ENCODE peak calls at places on chromosomes 5 and 9, in nine cellular contexts. W is mucosa of descending colon, M is K562, Y is heart left ventricle, J is OCI-LY7, P is A549, F is SJSA1, Z is DND-41, U is ovary. Q is an unnamed sample.

GRCh38 chr5:68746220-68747076 is 347.4 kb upstream of the SLC30A5 start:
- DNase-seq in W (no peak), M (no peak), Y (no peak), J (no peak), P (no peak), F (no peak), Z (no peak), U (no peak), Q (no peak)

GRCh38 chr5:60668715-60669304 is 31.2 kb downstream of the DEPDC1B start:
- DNase-seq in W (no peak), M (no peak), Y (no peak), J (peak; percentile 58), P (peak; percentile 43), F (peak; percentile 12), Z (no peak), U (no peak), Q (no peak)

GRCh38 chr9:112502177-112502946 is 15.7 kb downstream of the KIAA1958 start:
- DNase-seq in W (no peak), M (no peak), Y (no peak), J (no peak), P (no peak), F (no peak), Z (no peak), U (no peak), Q (no peak)

GRCh38 chr5:73564018-73564417 is 1.4 kb downstream of the ANKRA2 start:
- DNase-seq in W (no peak), M (no peak), Y (no peak), J (peak; percentile 4), P (no peak), F (no peak), Z (no peak), U (no peak), Q (no peak)

GRCh38 chr5:80953587-80953986 is 6.6 kb upstream of the RASGRF2 start:
- DNase-seq in W (no peak), M (no peak), Y (no peak), J (no peak), P (no peak), F (no peak), Z (no peak), U (no peak), Q (no peak)

GRCh38 chr5:146013761-146014160 is 77.4 kb downstream of the SH3RF2 start:
- DNase-seq in W (no peak), M (no peak), Y (no peak), J (no peak), P (no peak), F (no peak), Z (no peak), U (no peak), Q (no peak)

GRCh38 chr9:95778957-95779356 is 96.5 kb upstream of the ERCC6L2 start:
- DNase-seq in W (no peak), M (no peak), Y (peak; percentile 73), J (no peak), P (no peak), F (no peak), Z (no peak), U (no peak), Q (no peak)

GRCh38 chr5:142789206-142789605 is 19.0 kb downstream of the ARHGAP26 start:
- DNase-seq in W (no peak), M (no peak), Y (no peak), J (no peak), P (no peak), F (no peak), Z (no peak), U (no peak), Q (no peak)

GRCh38 chr5:116507941-116508655 is 66.5 kb downstream of the SEMA6A start:
- DNase-seq in W (no peak), M (no peak), Y (no peak), J (no peak), P (no peak), F (no peak), Z (no peak), U (no peak), Q (no peak)

GRCh38 chr5:95838552-95838951 is 16.0 kb upstream of the GLRX start:
- DNase-seq in W (no peak), M (no peak), Y (no peak), J (no peak), P (no peak), F (no peak), Z (no peak), U (no peak), Q (no peak)
- H3K4me1 ChIP-seq in W (peaks cover 24% of the 10 kb centered on the region), M (peaks cover 5% of the 10 kb centered on the region), Y (peaks cover 25% of the 10 kb centered on the region), J (peaks cover 30% of the 10 kb centered on the region), P (peaks cover 55% of the 10 kb centered on the region), F (peaks cover 33% of the 10 kb centered on the region), Z (peaks cover 41% of the 10 kb centered on the region), U (no peaks in the 10 kb centered on the region), Q (no peaks in the 10 kb centered on the region)

DNA sequence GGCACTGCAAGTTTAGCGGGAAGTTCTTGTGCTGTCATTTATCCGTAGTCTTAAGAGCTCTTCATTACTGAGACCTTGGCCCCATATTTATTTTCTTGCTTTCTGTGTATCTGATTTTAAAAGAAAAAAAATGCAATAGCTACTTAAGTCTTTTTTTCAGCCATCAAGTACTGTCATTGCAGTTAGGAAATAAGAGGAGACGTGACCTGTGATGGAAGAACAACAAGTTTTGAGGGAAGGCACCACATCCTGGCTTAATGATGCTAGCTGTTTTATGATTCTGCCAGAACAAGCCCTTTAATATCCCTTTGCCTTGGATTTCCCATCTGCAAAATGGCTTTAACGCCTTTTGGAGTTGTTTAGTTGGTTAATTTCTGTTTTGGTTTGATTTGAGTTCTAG is 3.8 kb downstream of the RGMB start:
- DNase-seq in W (no peak), M (no peak), Y (no peak), J (no peak), P (no peak), F (no peak), Z (no peak), U (no peak), Q (no peak)
- H3K4me1 ChIP-seq in W (peaks cover 27% of the 10 kb centered on the region), M (peaks cover 16% of the 10 kb centered on the region), Y (peaks cover 26% of the 10 kb centered on the region), J (peaks cover 21% of the 10 kb centered on the region), P (peaks cover 16% of the 10 kb centered on the region), F (peaks cover 28% of the 10 kb centered on the region), Z (no peaks in the 10 kb centered on the region), U (peaks cover 9% of the 10 kb centered on the region), Q (no peaks in the 10 kb centered on the region)

GRCh38 chr5:154480847-154481246 is 2.8 kb upstream of the HAND1 start:
- DNase-seq in W (no peak), M (no peak), Y (no peak), J (no peak), P (no peak), F (no peak), Z (no peak), U (no peak), Q (no peak)
- H3K4me1 ChIP-seq in W (peaks cover 25% of the 10 kb centered on the region), M (peaks cover 25% of the 10 kb centered on the region), Y (peaks cover 36% of the 10 kb centered on the region), J (no peaks in the 10 kb centered on the region), P (peaks cover 11% of the 10 kb centered on the region), F (peaks cover 21% of the 10 kb centered on the region), Z (no peaks in the 10 kb centered on the region), U (peaks cover 8% of the 10 kb centered on the region), Q (peaks cover 11% of the 10 kb centered on the region)

DNA sequence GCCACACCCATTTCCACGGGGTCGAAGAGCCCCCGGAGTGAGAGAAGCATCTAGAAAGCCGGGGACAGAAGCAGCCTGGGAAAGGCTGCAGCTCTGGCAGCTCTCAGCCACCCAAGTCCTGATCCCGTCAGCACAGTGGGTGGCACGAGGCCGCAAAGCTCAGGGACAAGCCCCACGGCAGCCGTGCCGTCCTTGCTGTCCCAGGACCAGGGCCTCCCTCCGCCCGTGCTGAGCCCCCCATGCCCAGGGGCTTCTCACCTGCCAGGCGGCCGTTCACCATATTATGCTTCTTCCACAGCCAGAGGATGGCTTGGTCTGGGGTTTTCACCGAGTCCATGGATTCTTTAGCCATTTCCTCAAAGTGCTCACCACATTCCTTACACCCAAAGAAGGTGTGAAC is 6.1 kb upstream of the LHX3 start:
- DNase-seq in W (no peak), M (no peak), Y (no peak), J (no peak), P (no peak), F (no peak), Z (no peak), U (no peak), Q (no peak)
- H3K4me1 ChIP-seq in W (no peaks in the 10 kb centered on the region), M (peaks cover 49% of the 10 kb centered on the region), Y (no peaks in the 10 kb centered on the region), J (peaks cover 19% of the 10 kb centered on the region), P (no peaks in the 10 kb centered on the region), F (no peaks in the 10 kb centered on the region), Z (no peaks in the 10 kb centered on the region), U (no peaks in the 10 kb centered on the region), Q (no peaks in the 10 kb centered on the region)

GRCh38 chr5:95923918-95924559 is 37.6 kb downstream of the ELL2 start:
- DNase-seq in W (no peak), M (no peak), Y (no peak), J (peak; percentile 3), P (no peak), F (no peak), Z (no peak), U (no peak), Q (no peak)

GRCh38 chr5:95925345-95925744 is 36.3 kb downstream of the ELL2 start:
- DNase-seq in W (no peak), M (no peak), Y (no peak), J (no peak), P (no peak), F (no peak), Z (no peak), U (no peak), Q (no peak)

GRCh38 chr5:95922798-95923197 is 38.9 kb downstream of the ELL2 start:
- DNase-seq in W (no peak), M (no peak), Y (no peak), J (no peak), P (no peak), F (no peak), Z (no peak), U (no peak), Q (no peak)

GRCh38 chr5:95925939-95926338 is 35.7 kb downstream of the ELL2 start:
- DNase-seq in W (no peak), M (no peak), Y (no peak), J (no peak), P (no peak), F (no peak), Z (no peak), U (no peak), Q (no peak)

DNA sequence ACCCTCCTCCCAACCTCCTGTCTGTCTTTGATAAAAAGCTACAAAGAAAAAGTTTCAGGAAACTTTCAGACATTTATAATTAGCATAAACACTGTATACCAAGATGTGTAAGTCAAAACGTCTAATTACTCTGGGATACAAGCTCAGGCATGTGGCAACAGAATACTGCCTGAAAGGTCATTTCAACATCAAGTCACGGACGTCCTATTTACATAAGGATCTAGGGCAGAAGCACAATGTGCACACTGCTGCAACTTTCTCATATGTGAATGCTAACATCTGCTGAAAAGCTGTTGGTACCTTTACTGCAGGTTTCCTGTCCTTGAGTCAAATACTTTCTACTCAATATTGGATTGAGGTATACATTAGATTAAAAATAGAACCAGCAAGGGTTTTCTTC is 36.9 kb downstream of the ELL2 start:
- DNase-seq in W (no peak), M (no peak), Y (no peak), J (no peak), P (peak; percentile 25), F (no peak), Z (no peak), U (no peak), Q (no peak)
- H3K4me1 ChIP-seq in W (peaks cover 3% of the 10 kb centered on the region), M (peaks cover 10% of the 10 kb centered on the region), Y (no peaks in the 10 kb centered on the region), J (no peaks in the 10 kb centered on the region), P (peaks cover 17% of the 10 kb centered on the region), F (peaks cover 4% of the 10 kb centered on the region), Z (peaks cover 62% of the 10 kb centered on the region), U (no peaks in the 10 kb centered on the region), Q (no peaks in the 10 kb centered on the region)

Q was measured in iPS DF 6.9.